ENCODE peak calls at places on chromosomes 6 and 20, in four cellular contexts. O is ACHN; Z is HEK293T; J is activated CD4-positive, CD25-positive, alpha-beta regulatory T cell. Q is an unnamed sample.
A peak's percentile ranks its signal among the peaks of the same experiment; 100 is the strongest.

GRCh38 chr6:40359808-40360207 is 227.4 kb downstream of the LRFN2 start:
- DNase-seq in O (no peak), Z (peak; percentile 1), J (no peak), Q (no peak)

GRCh38 chr6:84764332-84765049 is at the start of gene TBX18:
- DNase-seq in O (peak; percentile 98), Z (peak; percentile 80), J (no peak), Q (peak; percentile 96)

GRCh38 chr6:83097204-83097603 is 29.7 kb downstream of the DOP1A start:
- DNase-seq in O (no peak), Z (no peak), J (no peak), Q (no peak)

GRCh38 chr6:20532881-20533280 is 1.4 kb upstream of the CDKAL1 start:
- DNase-seq in O (no peak), Z (no peak), J (no peak), Q (no peak)

GRCh38 chr6:52162940-52163908 is 23.0 kb upstream of the IL17A start:
- DNase-seq in O (peak; percentile 43), Z (peak; percentile 26), J (no peak), Q (peak; percentile 64)

GRCh38 chr20:2131366-2131765 is 29.7 kb downstream of the STK35 start:
- DNase-seq in O (peak; percentile 43), Z (no peak), J (no peak), Q (no peak)

GRCh38 chr6:136528477-136528876 is 21.7 kb downstream of the MAP7 start:
- DNase-seq in O (no peak), Z (no peak), J (no peak), Q (no peak)

GRCh38 chr6:145483191-145483996 is 251.9 kb downstream of the EPM2A start:
- DNase-seq in O (no peak), Z (no peak), J (no peak), Q (no peak)

GRCh38 chr6:28657756-28658465 is 132.2 kb downstream of the GPX5 start:
- DNase-seq in O (peak; percentile 51), Z (peak; percentile 65), J (no peak), Q (peak; percentile 62)

GRCh38 chr20:33015700-33016580 is 8.4 kb downstream of the BPIFB2 start:
- DNase-seq in O (no peak), Z (no peak), J (no peak), Q (no peak)

GRCh38 chr6:65538644-65539043 is 168.4 kb downstream of the EYS start:
- DNase-seq in O (no peak), Z (no peak), J (no peak), Q (no peak)